ENCODE peak calls at places on chromosomes 3 and 15, in seven cellular contexts. X is transverse colon; I is MM.1S; O is stimulated activated CD8-positive, alpha-beta memory T cell treated with anti-CD3 and anti-CD28 coated beads, Interleukin-4, amount 100 ng/mL, for 24 hours; B is effector memory CD8-positive, alpha-beta T cell; T is CD4-positive, alpha-beta T cell; R is myocyte. N is an unnamed sample.

GRCh38 chr3:4794798-4795197 is 184.4 kb upstream of the BHLHE40 start:
- DNase-seq in X (no peak), I (no peak), O (no peak), B (no peak), T (no peak), R (no peak), N (no peak)

GRCh38 chr15:71715914-71716313 is 94.4 kb upstream of the NR2E3 start:
- DNase-seq in X (no peak), I (no peak), O (no peak), B (no peak), T (no peak), R (no peak), N (no peak)

GRCh38 chr15:51629612-51630011 is 7.0 kb upstream of the DMXL2 start:
- DNase-seq in X (no peak), I (no peak), O (no peak), B (no peak), T (no peak), R (no peak), N (no peak)

GRCh38 chr15:100694381-100695012 is 92.1 kb downstream of the ASB7 start:
- DNase-seq in X (no peak), I (no peak), O (no peak), B (no peak), T (no peak), R (no peak), N (no peak)

GRCh38 chr3:192246847-192247520 is 480.4 kb downstream of the FGF12 start:
- DNase-seq in X (no peak), I (no peak), O (no peak), B (no peak), T (no peak), R (no peak), N (no peak)

GRCh38 chr3:45864760-45865567 is 21.4 kb upstream of the CCR9 start:
- DNase-seq in X (no peak), I (no peak), O (no peak), B (no peak), T (no peak), R (no peak), N (no peak)

GRCh38 chr3:76970006-76970680 is 69.8 kb upstream of the ROBO2 start:
- DNase-seq in X (no peak), I (no peak), O (no peak), B (no peak), T (no peak), R (no peak), N (no peak)

GRCh38 chr3:186070996-186071395 is 37.9 kb downstream of the ETV5 start:
- DNase-seq in X (no peak), I (no peak), O (no peak), B (no peak), T (no peak), R (no peak), N (no peak)

GRCh38 chr3:24525022-24525421 is 30.4 kb upstream of the THRB start:
- DNase-seq in X (no peak), I (no peak), O (no peak), B (no peak), T (no peak), R (no peak), N (no peak)

GRCh38 chr3:127694467-127695215 is 21.9 kb downstream of the ABTB1 start:
- DNase-seq in X (peak), I (peak), O (no peak), B (peak), T (peak), R (peak), N (no peak)

GRCh38 chr3:14861031-14861430 is 42.3 kb downstream of the FGD5 start:
- DNase-seq in X (no peak), I (no peak), O (no peak), B (no peak), T (no peak), R (no peak), N (no peak)

GRCh38 chr3:195154793-195155535 is 116.0 kb downstream of the XXYLT1 start:
- DNase-seq in X (peak), I (no peak), O (no peak), B (no peak), T (no peak), R (peak), N (peak)

GRCh38 chr3:15261274-15261673 is 55.2 kb downstream of the CAPN7 start:
- DNase-seq in X (peak), I (no peak), O (no peak), B (no peak), T (no peak), R (no peak), N (no peak)

GRCh38 chr3:30659270-30660127 is 53.1 kb downstream of the TGFBR2 start:
- DNase-seq in X (no peak), I (peak), O (no peak), B (no peak), T (no peak), R (peak), N (peak)

GRCh38 chr15:51782357-51782896 is 31.0 kb downstream of the TMOD2 start:
- DNase-seq in X (no peak), I (no peak), O (no peak), B (no peak), T (no peak), R (no peak), N (no peak)

GRCh38 chr3:18302517-18302916 is 122.6 kb downstream of the SATB1 start:
- DNase-seq in X (peak), I (no peak), O (no peak), B (no peak), T (no peak), R (peak), N (no peak)

GRCh38 chr3:47315069-47315647 is 32.4 kb downstream of the KLHL18 start:
- DNase-seq in X (peak), I (no peak), O (no peak), B (no peak), T (no peak), R (no peak), N (no peak)

GRCh38 chr3:72145506-72146380 is 360.8 kb upstream of the PROK2 start:
- DNase-seq in X (no peak), I (no peak), O (no peak), B (no peak), T (no peak), R (peak), N (peak)

GRCh38 chr15:64635486-64635815 is 139.9 kb downstream of the RBPMS2 start:
- DNase-seq in X (no peak), I (no peak), O (no peak), B (no peak), T (no peak), R (peak), N (peak)

GRCh38 chr3:8730641-8731040 is 3.0 kb upstream of the CAV3 start:
- DNase-seq in X (no peak), I (no peak), O (no peak), B (no peak), T (no peak), R (no peak), N (no peak)

GRCh38 chr3:18201315-18201714 is 223.8 kb downstream of the SATB1 start:
- DNase-seq in X (no peak), I (no peak), O (no peak), B (no peak), T (no peak), R (no peak), N (no peak)

GRCh38 chr15:39969871-39970270 is 36.0 kb downstream of the EIF2AK4 start:
- DNase-seq in X (peak), I (no peak), O (no peak), B (no peak), T (no peak), R (peak), N (peak)

GRCh38 chr15:49984436-49984835 is 134.6 kb downstream of the ATP8B4 start:
- DNase-seq in X (no peak), I (no peak), O (no peak), B (no peak), T (no peak), R (no peak), N (no peak)

GRCh38 chr3:15263926-15264325 is 57.9 kb downstream of the CAPN7 start:
- DNase-seq in X (no peak), I (no peak), O (no peak), B (no peak), T (no peak), R (no peak), N (no peak)

GRCh38 chr15:77808581-77809198 is 176.0 kb upstream of the LINGO1 start:
- DNase-seq in X (no peak), I (no peak), O (no peak), B (no peak), T (no peak), R (no peak), N (no peak)

GRCh38 chr3:167406876-167407492 is 26.9 kb upstream of the ZBBX start:
- DNase-seq in X (peak), I (peak), O (no peak), B (no peak), T (no peak), R (peak), N (no peak)

GRCh38 chr3:155739154-155739553 is 5.7 kb downstream of the PLCH1 start:
- DNase-seq in X (no peak), I (peak), O (no peak), B (no peak), T (no peak), R (no peak), N (no peak)

GRCh38 chr3:117532268-117532667 is 822.7 kb downstream of the TUSC7 start:
- DNase-seq in X (no peak), I (no peak), O (no peak), B (no peak), T (no peak), R (no peak), N (no peak)

GRCh38 chr3:158727499-158728377 is 4.5 kb downstream of the RARRES1 start:
- DNase-seq in X (peak), I (peak), O (no peak), B (peak), T (no peak), R (peak), N (no peak)

GRCh38 chr3:197337214-197337613 is 38.8 kb upstream of the DLG1 start:
- DNase-seq in X (no peak), I (no peak), O (no peak), B (no peak), T (no peak), R (no peak), N (no peak)

GRCh38 chr3:140018556-140018955 is 83.6 kb downstream of the CLSTN2 start:
- DNase-seq in X (no peak), I (no peak), O (no peak), B (no peak), T (no peak), R (no peak), N (no peak)

GRCh38 chr3:55486101-55486856 is 827 bp downstream of the WNT5A start:
- DNase-seq in X (peak), I (peak), O (no peak), B (no peak), T (no peak), R (peak), N (no peak)

GRCh38 chr3:66830301-66830700 is 167.8 kb upstream of the KBTBD8 start:
- DNase-seq in X (peak), I (no peak), O (no peak), B (no peak), T (no peak), R (no peak), N (no peak)

GRCh38 chr3:113895964-113896363 is 51.8 kb upstream of the ZDHHC23 start:
- DNase-seq in X (no peak), I (no peak), O (no peak), B (no peak), T (no peak), R (no peak), N (no peak)

GRCh38 chr3:16673530-16673929 is 68.3 kb upstream of the DAZL start:
- DNase-seq in X (no peak), I (no peak), O (no peak), B (no peak), T (no peak), R (no peak), N (no peak)

GRCh38 chr3:64684715-64685261 is 3.0 kb downstream of the ADAMTS9 start:
- DNase-seq in X (peak), I (no peak), O (no peak), B (no peak), T (no peak), R (peak), N (no peak)